ENCODE peak calls at places on chromosomes 4 and X, in five cellular contexts. One of them, this sample, is unnamed.

GRCh38 chrX:96685205-96686099 is 810 bp downstream of the DIAPH2 start:
- DNase-seq in cardiac fibroblast: peak
- DNase-seq in astrocyte of the spinal cord: peak
- DNase-seq in NB4: peak
- DNase-seq in mucosa of descending colon: peak
- DNase-seq in this sample: no peak

GRCh38 chr4:153668647-153669046 is 15.4 kb upstream of the TLR2 start:
- DNase-seq in cardiac fibroblast: peak
- DNase-seq in astrocyte of the spinal cord: no peak
- DNase-seq in NB4: no peak
- DNase-seq in mucosa of descending colon: no peak
- DNase-seq in this sample: no peak

GRCh38 chr4:184792950-184793555 is 32.7 kb downstream of the ACSL1 start:
- DNase-seq in cardiac fibroblast: peak
- DNase-seq in astrocyte of the spinal cord: peak
- DNase-seq in NB4: peak
- DNase-seq in mucosa of descending colon: no peak
- DNase-seq in this sample: peak

GRCh38 chrX:11341274-11342256 is 48.4 kb downstream of the AMELX start:
- DNase-seq in cardiac fibroblast: peak
- DNase-seq in astrocyte of the spinal cord: peak
- DNase-seq in NB4: peak
- DNase-seq in mucosa of descending colon: peak
- DNase-seq in this sample: peak

GRCh38 chrX:136608295-136608933 is 39.5 kb upstream of the CD40LG start:
- DNase-seq in cardiac fibroblast: peak
- DNase-seq in astrocyte of the spinal cord: peak
- DNase-seq in NB4: peak
- DNase-seq in mucosa of descending colon: peak
- DNase-seq in this sample: no peak

GRCh38 chr4:13546374-13546854 is 2.1 kb upstream of the NKX3-2 start:
- DNase-seq in cardiac fibroblast: no peak
- DNase-seq in astrocyte of the spinal cord: no peak
- DNase-seq in NB4: no peak
- DNase-seq in mucosa of descending colon: no peak
- DNase-seq in this sample: no peak

GRCh38 chrX:97089116-97089515 is 205.4 kb downstream of the RPA4 start:
- DNase-seq in cardiac fibroblast: no peak
- DNase-seq in astrocyte of the spinal cord: no peak
- DNase-seq in NB4: no peak
- DNase-seq in mucosa of descending colon: no peak
- DNase-seq in this sample: no peak

GRCh38 chr4:90318208-90318607 is 191.0 kb downstream of the CCSER1 start:
- DNase-seq in cardiac fibroblast: peak
- DNase-seq in astrocyte of the spinal cord: peak
- DNase-seq in NB4: no peak
- DNase-seq in mucosa of descending colon: no peak
- DNase-seq in this sample: peak

GRCh38 chr4:56762484-56763250 is 58.8 kb downstream of the SPINK2 start:
- DNase-seq in cardiac fibroblast: no peak
- DNase-seq in astrocyte of the spinal cord: no peak
- DNase-seq in NB4: no peak
- DNase-seq in mucosa of descending colon: no peak
- DNase-seq in this sample: no peak

GRCh38 chr4:161448550-161449180 is 715.1 kb downstream of the FSTL5 start:
- DNase-seq in cardiac fibroblast: no peak
- DNase-seq in astrocyte of the spinal cord: no peak
- DNase-seq in NB4: no peak
- DNase-seq in mucosa of descending colon: no peak
- DNase-seq in this sample: no peak

GRCh38 chr4:78776031-78776728 is at the start of gene BMP2K:
- DNase-seq in cardiac fibroblast: peak
- DNase-seq in astrocyte of the spinal cord: peak
- DNase-seq in NB4: peak
- DNase-seq in mucosa of descending colon: peak
- DNase-seq in this sample: no peak

GRCh38 chrX:48890934-48891401 is 6.6 kb downstream of the TIMM17B start:
- DNase-seq in cardiac fibroblast: no peak
- DNase-seq in astrocyte of the spinal cord: no peak
- DNase-seq in NB4: no peak
- DNase-seq in mucosa of descending colon: peak
- DNase-seq in this sample: no peak
- H3K4me3 ChIP-seq in cardiac fibroblast: peak
- H3K4me3 ChIP-seq in astrocyte of the spinal cord: peak
- H3K4me3 ChIP-seq in NB4: no peak
- H3K4me3 ChIP-seq in mucosa of descending colon: peak
- H3K4me3 ChIP-seq in this sample: peak

DNA sequence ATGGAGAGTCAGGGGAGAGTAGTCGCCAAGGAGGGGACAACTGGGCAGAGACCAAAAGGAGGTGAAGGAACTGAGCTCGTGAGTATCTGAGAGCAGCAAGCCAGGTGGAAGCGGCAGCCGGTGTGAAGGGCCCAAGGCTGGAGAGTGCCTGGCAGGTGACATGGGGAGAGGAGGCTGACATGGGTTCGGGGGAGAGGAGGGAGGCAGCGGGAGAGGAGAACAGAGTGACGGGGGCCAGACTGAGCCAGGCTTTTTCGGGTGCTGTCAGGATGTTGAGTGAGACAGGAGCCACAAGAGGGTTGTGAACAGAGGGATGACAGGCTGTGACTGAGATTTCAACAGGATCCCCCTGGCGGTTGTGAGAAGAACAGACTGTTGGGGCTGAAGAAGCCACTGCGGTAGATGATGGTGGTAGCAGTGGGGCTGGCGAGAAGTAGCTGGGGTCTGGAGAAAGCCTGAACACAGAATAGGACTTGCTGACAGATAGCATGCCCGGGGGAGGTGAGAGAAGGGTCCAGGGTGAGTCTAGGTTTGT is 5.7 kb downstream of the ELK1 start:
- DNase-seq in cardiac fibroblast: peak
- DNase-seq in astrocyte of the spinal cord: no peak
- DNase-seq in NB4: peak
- DNase-seq in mucosa of descending colon: no peak
- DNase-seq in this sample: no peak
- TF ChIP-seq CTCF in cardiac fibroblast: peak
- TF ChIP-seq CTCF in astrocyte of the spinal cord: peak
- TF ChIP-seq CTCF in NB4: no peak
- TF ChIP-seq CTCF in mucosa of descending colon: no peak
- TF ChIP-seq CTCF in this sample: peak

DNA sequence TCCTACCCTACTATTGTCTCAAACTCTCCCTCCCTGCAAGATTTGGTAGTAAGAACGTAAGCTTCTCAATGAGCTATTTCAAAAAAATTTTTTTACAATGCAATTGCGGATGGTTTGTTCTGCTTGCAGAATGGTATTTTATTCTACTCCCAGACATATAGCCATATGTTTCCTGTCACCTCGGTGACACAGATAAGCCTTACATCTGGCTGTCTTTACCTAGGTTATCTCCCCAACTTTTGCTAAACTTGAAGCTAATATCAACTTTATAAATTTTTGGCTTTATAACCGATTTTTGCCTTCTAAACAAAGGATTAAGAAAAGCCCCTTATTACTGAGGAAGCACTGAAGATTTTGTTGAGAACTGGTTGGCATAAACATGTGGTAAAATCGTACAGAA is 331.5 kb downstream of the TENM3 start:
- DNase-seq in cardiac fibroblast: no peak
- DNase-seq in astrocyte of the spinal cord: no peak
- DNase-seq in NB4: no peak
- DNase-seq in mucosa of descending colon: no peak
- DNase-seq in this sample: no peak
- H3K4me3 ChIP-seq in cardiac fibroblast: no peak
- H3K4me3 ChIP-seq in astrocyte of the spinal cord: no peak
- H3K4me3 ChIP-seq in NB4: no peak
- H3K4me3 ChIP-seq in mucosa of descending colon: no peak
- H3K4me3 ChIP-seq in this sample: no peak

GRCh38 chr4:65461781-65462180 is 208.5 kb downstream of the EPHA5 start:
- DNase-seq in cardiac fibroblast: no peak
- DNase-seq in astrocyte of the spinal cord: no peak
- DNase-seq in NB4: no peak
- DNase-seq in mucosa of descending colon: no peak
- DNase-seq in this sample: no peak
- TF ChIP-seq CTCF in cardiac fibroblast: no peak
- TF ChIP-seq CTCF in astrocyte of the spinal cord: no peak
- TF ChIP-seq CTCF in NB4: no peak
- TF ChIP-seq CTCF in mucosa of descending colon: no peak
- TF ChIP-seq CTCF in this sample: no peak

DNA sequence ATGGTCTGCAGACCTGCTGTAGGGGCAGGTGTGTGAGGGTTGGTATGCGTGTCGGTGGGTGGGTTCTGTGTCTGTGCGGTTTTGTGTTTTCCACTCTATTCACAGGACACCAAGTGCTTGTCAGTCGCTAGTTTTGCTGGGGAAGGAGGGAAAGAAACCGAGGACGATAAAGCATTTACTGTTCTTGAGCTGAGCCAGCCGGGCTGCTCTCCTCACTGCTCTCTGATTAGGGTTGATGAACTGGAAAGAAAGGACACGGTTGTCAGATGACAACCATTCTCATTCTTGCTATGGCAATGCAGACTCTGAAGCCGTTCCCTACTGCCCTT is 808 bp downstream of the EGFL6 start:
- DNase-seq in cardiac fibroblast: no peak
- DNase-seq in astrocyte of the spinal cord: no peak
- DNase-seq in NB4: no peak
- DNase-seq in mucosa of descending colon: no peak
- DNase-seq in this sample: no peak
- H3K4me3 ChIP-seq in cardiac fibroblast: no peak
- H3K4me3 ChIP-seq in astrocyte of the spinal cord: no peak
- H3K4me3 ChIP-seq in NB4: no peak
- H3K4me3 ChIP-seq in mucosa of descending colon: no peak
- H3K4me3 ChIP-seq in this sample: no peak

GRCh38 chr4:95158045-95158444 is 390.7 kb downstream of the UNC5C start:
- DNase-seq in cardiac fibroblast: no peak
- DNase-seq in astrocyte of the spinal cord: no peak
- DNase-seq in NB4: no peak
- DNase-seq in mucosa of descending colon: no peak
- DNase-seq in this sample: no peak
- TF ChIP-seq CTCF in cardiac fibroblast: no peak
- TF ChIP-seq CTCF in astrocyte of the spinal cord: no peak
- TF ChIP-seq CTCF in NB4: no peak
- TF ChIP-seq CTCF in mucosa of descending colon: no peak
- TF ChIP-seq CTCF in this sample: no peak

GRCh38 chrX:48522291-48522690 is 683 bp downstream of the EBP start:
- DNase-seq in cardiac fibroblast: no peak
- DNase-seq in astrocyte of the spinal cord: no peak
- DNase-seq in NB4: no peak
- DNase-seq in mucosa of descending colon: peak
- DNase-seq in this sample: no peak

GRCh38 chrX:48523682-48524081 is 2.1 kb downstream of the EBP start:
- DNase-seq in cardiac fibroblast: no peak
- DNase-seq in astrocyte of the spinal cord: no peak
- DNase-seq in NB4: no peak
- DNase-seq in mucosa of descending colon: no peak
- DNase-seq in this sample: no peak

GRCh38 chrX:48520455-48520854 is 1.2 kb upstream of the EBP start:
- DNase-seq in cardiac fibroblast: no peak
- DNase-seq in astrocyte of the spinal cord: no peak
- DNase-seq in NB4: no peak
- DNase-seq in mucosa of descending colon: no peak
- DNase-seq in this sample: no peak

GRCh38 chrX:48521353-48522243 is at the start of gene EBP:
- DNase-seq in cardiac fibroblast: peak
- DNase-seq in astrocyte of the spinal cord: peak
- DNase-seq in NB4: peak
- DNase-seq in mucosa of descending colon: peak
- DNase-seq in this sample: peak

GRCh38 chrX:48520976-48521352 is 644 bp upstream of the EBP start:
- DNase-seq in cardiac fibroblast: no peak
- DNase-seq in astrocyte of the spinal cord: no peak
- DNase-seq in NB4: peak
- DNase-seq in mucosa of descending colon: no peak
- DNase-seq in this sample: no peak
- H3K4me3 ChIP-seq in cardiac fibroblast: no peak
- H3K4me3 ChIP-seq in astrocyte of the spinal cord: no peak
- H3K4me3 ChIP-seq in NB4: peak
- H3K4me3 ChIP-seq in mucosa of descending colon: no peak
- H3K4me3 ChIP-seq in this sample: peak

GRCh38 chr4:23368081-23368697 is 521.7 kb downstream of the PPARGC1A start:
- DNase-seq in cardiac fibroblast: peak
- DNase-seq in astrocyte of the spinal cord: no peak
- DNase-seq in NB4: peak
- DNase-seq in mucosa of descending colon: peak
- DNase-seq in this sample: no peak
- TF ChIP-seq CTCF in cardiac fibroblast: no peak
- TF ChIP-seq CTCF in astrocyte of the spinal cord: peak
- TF ChIP-seq CTCF in NB4: peak
- TF ChIP-seq CTCF in mucosa of descending colon: no peak
- TF ChIP-seq CTCF in this sample: no peak

GRCh38 chrX:2829469-2830246 is 928 bp downstream of the GYG2 start:
- DNase-seq in cardiac fibroblast: no peak
- DNase-seq in astrocyte of the spinal cord: no peak
- DNase-seq in NB4: no peak
- DNase-seq in mucosa of descending colon: no peak
- DNase-seq in this sample: no peak
- H3K4me3 ChIP-seq in cardiac fibroblast: peak
- H3K4me3 ChIP-seq in astrocyte of the spinal cord: peak
- H3K4me3 ChIP-seq in NB4: no peak
- H3K4me3 ChIP-seq in mucosa of descending colon: no peak
- H3K4me3 ChIP-seq in this sample: peak

This sample was measured in AG09309.